ENCODE peak calls at places on chromosomes 1 and 21, in five cellular contexts. C is testis, E is IMR-90, W is HCT116, S is adrenal gland. D is an unnamed sample.
A peak's percentile ranks its signal among the peaks of the same experiment; 100 is the strongest.

GRCh38 chr1:111725192-111725591 is 14.0 kb downstream of the INKA2 start:
- DNase-seq in S (peak; percentile 57), W (no peak), E (no peak), C (peak; percentile 83), D (no peak)

GRCh38 chr21:41010981-41011380 is 157.0 kb upstream of the BACE2 start:
- DNase-seq in W (no peak), S (no peak), E (no peak), C (no peak), D (no peak)

GRCh38 chr21:30718239-30718909 is at the start of gene KRTAP21-3:
- DNase-seq in W (peak; percentile 18), S (no peak), C (no peak), E (no peak), D (no peak)

GRCh38 chr1:211843018-211843417 is 12.5 kb upstream of the LPGAT1 start:
- DNase-seq in C (no peak), S (no peak), W (no peak), E (no peak), D (no peak)

GRCh38 chr1:63148825-63149645 is 173.3 kb upstream of the FOXD3 start:
- DNase-seq in E (peak; percentile 31), W (peak; percentile 40), C (peak; percentile 69), S (peak; percentile 45), D (peak; percentile 37)

GRCh38 chr1:72635719-72636118 is 353.4 kb upstream of the NEGR1 start:
- DNase-seq in E (no peak), C (no peak), W (no peak), S (no peak), D (no peak)

GRCh38 chr21:36504067-36505058 is 24.4 kb upstream of the CLDN14 start:
- DNase-seq in C (peak; percentile 67), S (peak; percentile 55), W (peak; percentile 34), E (peak; percentile 68), D (peak; percentile 56)

GRCh38 chr1:228697209-228698016 is 37.9 kb upstream of the RHOU start:
- DNase-seq in E (peak; percentile 31), C (peak; percentile 80), W (no peak), S (peak; percentile 72), D (peak; percentile 80)

GRCh38 chr21:35294231-35294898 is 245.3 kb upstream of the RUNX1 start:
- DNase-seq in C (no peak), S (no peak), E (no peak), W (peak; percentile 86), D (peak; percentile 67)

GRCh38 chr1:12386130-12386529 is 156.3 kb downstream of the VPS13D start:
- DNase-seq in W (no peak), S (no peak), E (no peak), C (no peak), D (peak; percentile 74)

GRCh38 chr1:50750021-50750619 is 209.9 kb downstream of the FAF1 start:
- DNase-seq in S (peak; percentile 27), C (peak; percentile 23), W (peak; percentile 10), E (peak; percentile 36), D (no peak)

GRCh38 chr1:45326627-45327591 is at the start of gene HPDL:
- DNase-seq in W (no peak), E (peak; percentile 27), S (peak; percentile 64), C (peak; percentile 73), D (peak; percentile 73)

GRCh38 chr1:178098262-178098661 is 4.4 kb downstream of the RASAL2 start:
- DNase-seq in C (no peak), W (no peak), S (no peak), E (peak; percentile 25), D (no peak)

GRCh38 chr1:168958562-168959289 is 147.8 kb upstream of the ATP1B1 start:
- DNase-seq in E (no peak), S (no peak), C (peak; percentile 57), W (no peak), D (no peak)

GRCh38 chr1:54117815-54118563 is 34.8 kb downstream of the CDCP2 start:
- DNase-seq in S (no peak), E (peak; percentile 40), C (no peak), W (no peak), D (no peak)

GRCh38 chr1:209749660-209750059 is 6.2 kb upstream of the TRAF3IP3 start:
- DNase-seq in S (no peak), E (no peak), C (no peak), W (no peak), D (no peak)

GRCh38 chr1:165914136-165914798 is 86.9 kb downstream of the UCK2 start:
- DNase-seq in C (peak; percentile 82), S (peak; percentile 75), E (peak; percentile 88), W (peak; percentile 54), D (peak; percentile 81)

GRCh38 chr21:42258150-42258884 is 39.4 kb downstream of the ABCG1 start:
- DNase-seq in W (peak; percentile 31), S (peak; percentile 78), C (peak; percentile 84), E (peak; percentile 32), D (peak; percentile 77)

GRCh38 chr1:115400891-115401290 is 62.8 kb upstream of the NGF start:
- DNase-seq in C (no peak), W (no peak), E (no peak), S (no peak), D (no peak)

GRCh38 chr1:241608379-241609033 is 31.7 kb downstream of the CHML start:
- DNase-seq in C (no peak), S (no peak), W (no peak), E (peak; percentile 79), D (no peak)

GRCh38 chr21:29264721-29265120 is 34.0 kb upstream of the BACH1 start:
- DNase-seq in S (no peak), E (peak; percentile 62), C (no peak), W (no peak), D (no peak)

GRCh38 chr1:112954059-112954458 is 1.9 kb downstream of the SLC16A1 start:
- DNase-seq in S (no peak), E (peak; percentile 13), W (no peak), C (no peak), D (no peak)

GRCh38 chr1:64848136-64848535 is 103.3 kb downstream of the RAVER2 start:
- DNase-seq in S (no peak), W (no peak), E (no peak), C (peak; percentile 10), D (no peak)

DNA sequence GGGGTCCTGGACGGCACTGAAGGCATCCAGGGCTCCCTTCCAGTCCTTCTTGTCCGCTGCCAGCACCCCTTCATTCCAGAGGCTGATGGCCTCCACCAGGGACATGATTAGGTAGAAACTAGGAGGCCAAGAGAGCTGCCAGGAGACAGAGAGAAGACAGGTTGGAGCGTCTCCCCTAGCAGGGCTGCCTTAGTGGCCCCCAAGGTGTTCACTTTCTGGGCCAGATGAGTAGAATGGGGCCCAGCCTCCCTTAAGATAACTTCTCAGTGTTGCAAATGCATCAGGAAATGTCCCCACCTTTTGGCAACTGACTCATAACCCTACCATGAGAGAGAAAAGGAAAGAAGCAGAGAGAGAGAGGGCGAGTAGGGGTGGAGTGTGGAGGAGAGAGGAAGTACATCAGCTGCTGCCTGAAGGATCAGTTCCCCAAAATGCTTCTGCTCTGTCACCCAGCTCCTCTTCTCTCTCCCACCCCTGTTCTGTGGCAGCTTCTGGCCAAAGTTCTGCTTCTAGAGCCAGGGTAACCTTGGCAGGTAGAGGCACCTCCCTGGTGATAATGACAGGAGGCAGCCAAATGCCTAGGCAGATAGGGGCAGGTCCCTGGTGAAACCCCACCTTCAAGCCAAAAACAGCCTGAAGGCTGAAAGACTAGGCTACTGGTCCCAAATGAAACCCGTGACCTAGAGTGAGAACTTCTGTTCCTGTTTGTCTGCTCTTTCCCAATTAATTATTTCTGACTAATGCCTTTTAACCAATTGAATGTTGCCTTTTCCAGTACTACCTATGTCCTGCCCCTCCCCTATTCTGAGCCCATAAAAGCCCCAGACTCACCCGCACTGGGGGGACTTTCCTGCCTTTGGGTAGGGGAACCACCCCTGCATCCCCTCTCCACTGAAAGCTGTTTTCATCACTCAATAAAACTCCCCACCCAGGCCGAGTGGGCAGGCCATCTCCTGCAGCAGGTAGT is at the start of gene NCF2:
- DNase-seq in S (peak; percentile 33), W (no peak), C (peak; percentile 26), E (peak; percentile 57), D (peak; percentile 64)
- TF ChIP-seq POLR2A in S (no peak), W (no peak), C (no peak), E (no peak), D (no peak)

GRCh38 chr1:109191377-109191776 is 22.3 kb upstream of the SARS1 start:
- DNase-seq in W (no peak), S (peak; percentile 9), C (no peak), E (no peak), D (no peak)
- TF ChIP-seq CTCF in W (peak; percentile 54), S (no peak), C (no peak), E (no peak), D (no peak)

GRCh38 chr1:19662313-19662712 is 2.4 kb upstream of the HTR6 start:
- DNase-seq in C (no peak), E (no peak), W (no peak), S (no peak), D (no peak)
- TF ChIP-seq POLR2A in C (no peak), E (no peak), W (no peak), S (no peak), D (no peak)

GRCh38 chr1:100607628-100608240 is 69.8 kb downstream of the GPR88 start:
- DNase-seq in E (no peak), W (no peak), C (no peak), S (no peak), D (no peak)

GRCh38 chr1:100604372-100604771 is 66.4 kb downstream of the GPR88 start:
- DNase-seq in S (no peak), C (no peak), W (no peak), E (no peak), D (no peak)

GRCh38 chr1:100611086-100611485 is 73.1 kb downstream of the GPR88 start:
- DNase-seq in S (no peak), C (no peak), E (no peak), W (no peak), D (no peak)

GRCh38 chr1:100609849-100610248 is 71.9 kb downstream of the GPR88 start:
- DNase-seq in W (no peak), E (no peak), S (no peak), C (no peak), D (no peak)

GRCh38 chr1:100606438-100606837 is 68.5 kb downstream of the GPR88 start:
- DNase-seq in W (peak; percentile 13), E (peak; percentile 74), C (peak; percentile 49), S (peak; percentile 78), D (peak; percentile 53)
- TF ChIP-seq CTCF in W (peak; percentile 52), E (peak; percentile 81), C (no peak), S (peak; percentile 88), D (peak; percentile 39)

GRCh38 chr1:77938656-77939055 is 40.2 kb downstream of the FUBP1 start:
- DNase-seq in S (no peak), C (no peak), W (no peak), E (no peak), D (no peak)

GRCh38 chr1:77945345-77945744 is 33.5 kb downstream of the FUBP1 start:
- DNase-seq in S (no peak), C (no peak), E (no peak), W (no peak), D (no peak)

GRCh38 chr1:77942400-77943140 is 36.3 kb downstream of the FUBP1 start:
- DNase-seq in E (no peak), C (no peak), W (no peak), S (no peak), D (no peak)

GRCh38 chr1:77940921-77941570 is 37.8 kb downstream of the FUBP1 start:
- DNase-seq in S (no peak), W (no peak), E (no peak), C (no peak), D (no peak)
- TF ChIP-seq POLR2A in S (no peak), W (no peak), E (no peak), C (no peak), D (no peak)

D was measured in body of pancreas.